ENCODE peak calls at places on chromosomes 12 and 14, in eight cellular contexts. One of them, this sample, is unnamed.

GRCh38 chr12:6292606-6293005 is 17.9 kb upstream of the PLEKHG6 start:
- DNase-seq in neuronal stem cell: no peak
- DNase-seq in CD4-positive, alpha-beta T cell: no peak
- DNase-seq in stomach: no peak
- DNase-seq in activated CD4-positive, alpha-beta T cell treated with anti-CD3 and anti-CD28 coated beads, Interleukin-2, amount 50 U/mL, for 1 hour: no peak
- DNase-seq in dermis blood vessel endothelial cell: no peak
- DNase-seq in NCI-H2081: no peak
- DNase-seq in iPS-NIHi11: no peak
- DNase-seq in this sample: no peak

GRCh38 chr14:77311217-77311616 is 9.5 kb downstream of the POMT2 start:
- DNase-seq in neuronal stem cell: no peak
- DNase-seq in NCI-H2081: no peak
- DNase-seq in iPS-NIHi11: no peak
- DNase-seq in activated CD4-positive, alpha-beta T cell treated with anti-CD3 and anti-CD28 coated beads, Interleukin-2, amount 50 U/mL, for 1 hour: no peak
- DNase-seq in stomach: no peak
- DNase-seq in CD4-positive, alpha-beta T cell: no peak
- DNase-seq in dermis blood vessel endothelial cell: no peak
- DNase-seq in this sample: no peak

GRCh38 chr12:112347521-112347920 is 34.7 kb downstream of the HECTD4 start:
- DNase-seq in CD4-positive, alpha-beta T cell: no peak
- DNase-seq in neuronal stem cell: no peak
- DNase-seq in NCI-H2081: no peak
- DNase-seq in dermis blood vessel endothelial cell: no peak
- DNase-seq in stomach: no peak
- DNase-seq in iPS-NIHi11: no peak
- DNase-seq in activated CD4-positive, alpha-beta T cell treated with anti-CD3 and anti-CD28 coated beads, Interleukin-2, amount 50 U/mL, for 1 hour: no peak
- DNase-seq in this sample: no peak

GRCh38 chr12:26803552-26803951 is 29.4 kb downstream of the ITPR2 start:
- DNase-seq in iPS-NIHi11: peak; percentile 19
- DNase-seq in neuronal stem cell: no peak
- DNase-seq in stomach: no peak
- DNase-seq in dermis blood vessel endothelial cell: no peak
- DNase-seq in activated CD4-positive, alpha-beta T cell treated with anti-CD3 and anti-CD28 coated beads, Interleukin-2, amount 50 U/mL, for 1 hour: no peak
- DNase-seq in NCI-H2081: no peak
- DNase-seq in CD4-positive, alpha-beta T cell: no peak
- DNase-seq in this sample: no peak

GRCh38 chr12:132764231-132764630 is 2.6 kb upstream of the ANKLE2 start:
- DNase-seq in NCI-H2081: no peak
- DNase-seq in activated CD4-positive, alpha-beta T cell treated with anti-CD3 and anti-CD28 coated beads, Interleukin-2, amount 50 U/mL, for 1 hour: no peak
- DNase-seq in neuronal stem cell: no peak
- DNase-seq in iPS-NIHi11: no peak
- DNase-seq in stomach: no peak
- DNase-seq in dermis blood vessel endothelial cell: no peak
- DNase-seq in CD4-positive, alpha-beta T cell: no peak
- DNase-seq in this sample: no peak

GRCh38 chr12:95337176-95337575 is 119.6 kb downstream of the VEZT start:
- DNase-seq in CD4-positive, alpha-beta T cell: no peak
- DNase-seq in NCI-H2081: no peak
- DNase-seq in neuronal stem cell: no peak
- DNase-seq in iPS-NIHi11: no peak
- DNase-seq in dermis blood vessel endothelial cell: no peak
- DNase-seq in activated CD4-positive, alpha-beta T cell treated with anti-CD3 and anti-CD28 coated beads, Interleukin-2, amount 50 U/mL, for 1 hour: no peak
- DNase-seq in stomach: no peak
- DNase-seq in this sample: no peak

GRCh38 chr12:24431872-24432271 is 482.4 kb upstream of the SOX5 start:
- DNase-seq in iPS-NIHi11: no peak
- DNase-seq in dermis blood vessel endothelial cell: no peak
- DNase-seq in stomach: no peak
- DNase-seq in activated CD4-positive, alpha-beta T cell treated with anti-CD3 and anti-CD28 coated beads, Interleukin-2, amount 50 U/mL, for 1 hour: no peak
- DNase-seq in NCI-H2081: no peak
- DNase-seq in neuronal stem cell: no peak
- DNase-seq in CD4-positive, alpha-beta T cell: no peak
- DNase-seq in this sample: no peak

GRCh38 chr14:76715102-76715926 is 46.0 kb upstream of the VASH1 start:
- DNase-seq in NCI-H2081: peak; percentile 22
- DNase-seq in neuronal stem cell: peak; percentile 23
- DNase-seq in dermis blood vessel endothelial cell: peak; percentile 76
- DNase-seq in stomach: no peak
- DNase-seq in CD4-positive, alpha-beta T cell: no peak
- DNase-seq in iPS-NIHi11: no peak
- DNase-seq in activated CD4-positive, alpha-beta T cell treated with anti-CD3 and anti-CD28 coated beads, Interleukin-2, amount 50 U/mL, for 1 hour: no peak
- DNase-seq in this sample: no peak

GRCh38 chr12:106892075-106892474 is 63.6 kb upstream of the TMEM263 start:
- DNase-seq in stomach: no peak
- DNase-seq in neuronal stem cell: no peak
- DNase-seq in activated CD4-positive, alpha-beta T cell treated with anti-CD3 and anti-CD28 coated beads, Interleukin-2, amount 50 U/mL, for 1 hour: no peak
- DNase-seq in NCI-H2081: no peak
- DNase-seq in CD4-positive, alpha-beta T cell: no peak
- DNase-seq in iPS-NIHi11: no peak
- DNase-seq in dermis blood vessel endothelial cell: no peak
- DNase-seq in this sample: no peak

GRCh38 chr14:75563931-75564330 is 14.5 kb upstream of the FLVCR2 start:
- DNase-seq in stomach: no peak
- DNase-seq in NCI-H2081: no peak
- DNase-seq in activated CD4-positive, alpha-beta T cell treated with anti-CD3 and anti-CD28 coated beads, Interleukin-2, amount 50 U/mL, for 1 hour: no peak
- DNase-seq in CD4-positive, alpha-beta T cell: no peak
- DNase-seq in iPS-NIHi11: no peak
- DNase-seq in neuronal stem cell: no peak
- DNase-seq in dermis blood vessel endothelial cell: no peak
- DNase-seq in this sample: no peak

GRCh38 chr12:71771069-71771468 is 16.4 kb downstream of the RAB21 start:
- DNase-seq in NCI-H2081: no peak
- DNase-seq in dermis blood vessel endothelial cell: peak; percentile 43
- DNase-seq in iPS-NIHi11: no peak
- DNase-seq in activated CD4-positive, alpha-beta T cell treated with anti-CD3 and anti-CD28 coated beads, Interleukin-2, amount 50 U/mL, for 1 hour: no peak
- DNase-seq in CD4-positive, alpha-beta T cell: no peak
- DNase-seq in neuronal stem cell: no peak
- DNase-seq in stomach: no peak
- DNase-seq in this sample: no peak

GRCh38 chr12:108313236-108313608 is 25.9 kb downstream of the CMKLR1 start:
- DNase-seq in dermis blood vessel endothelial cell: no peak
- DNase-seq in iPS-NIHi11: no peak
- DNase-seq in CD4-positive, alpha-beta T cell: no peak
- DNase-seq in stomach: no peak
- DNase-seq in activated CD4-positive, alpha-beta T cell treated with anti-CD3 and anti-CD28 coated beads, Interleukin-2, amount 50 U/mL, for 1 hour: no peak
- DNase-seq in neuronal stem cell: no peak
- DNase-seq in NCI-H2081: no peak
- DNase-seq in this sample: no peak

GRCh38 chr12:46073321-46073720 is 82.9 kb upstream of the SCAF11 start:
- DNase-seq in NCI-H2081: no peak
- DNase-seq in iPS-NIHi11: no peak
- DNase-seq in activated CD4-positive, alpha-beta T cell treated with anti-CD3 and anti-CD28 coated beads, Interleukin-2, amount 50 U/mL, for 1 hour: no peak
- DNase-seq in neuronal stem cell: no peak
- DNase-seq in dermis blood vessel endothelial cell: no peak
- DNase-seq in stomach: no peak
- DNase-seq in CD4-positive, alpha-beta T cell: no peak
- DNase-seq in this sample: no peak

GRCh38 chr14:24150993-24151392 is 3.7 kb downstream of the RNF31 start:
- DNase-seq in iPS-NIHi11: no peak
- DNase-seq in NCI-H2081: no peak
- DNase-seq in stomach: no peak
- DNase-seq in dermis blood vessel endothelial cell: no peak
- DNase-seq in activated CD4-positive, alpha-beta T cell treated with anti-CD3 and anti-CD28 coated beads, Interleukin-2, amount 50 U/mL, for 1 hour: no peak
- DNase-seq in CD4-positive, alpha-beta T cell: no peak
- DNase-seq in neuronal stem cell: no peak
- DNase-seq in this sample: no peak

GRCh38 chr14:20427231-20428009 is 8.5 kb downstream of the KLHL33 start:
- DNase-seq in dermis blood vessel endothelial cell: peak; percentile 67
- DNase-seq in iPS-NIHi11: no peak
- DNase-seq in neuronal stem cell: no peak
- DNase-seq in activated CD4-positive, alpha-beta T cell treated with anti-CD3 and anti-CD28 coated beads, Interleukin-2, amount 50 U/mL, for 1 hour: no peak
- DNase-seq in stomach: no peak
- DNase-seq in NCI-H2081: peak; percentile 6
- DNase-seq in CD4-positive, alpha-beta T cell: no peak
- DNase-seq in this sample: no peak

GRCh38 chr14:94052662-94053061 is 26.5 kb downstream of the OTUB2 start:
- DNase-seq in CD4-positive, alpha-beta T cell: no peak
- DNase-seq in stomach: no peak
- DNase-seq in neuronal stem cell: no peak
- DNase-seq in dermis blood vessel endothelial cell: no peak
- DNase-seq in iPS-NIHi11: no peak
- DNase-seq in NCI-H2081: no peak
- DNase-seq in activated CD4-positive, alpha-beta T cell treated with anti-CD3 and anti-CD28 coated beads, Interleukin-2, amount 50 U/mL, for 1 hour: no peak
- DNase-seq in this sample: no peak

GRCh38 chr14:50718949-50719348 is 50.8 kb upstream of the SAV1 start:
- DNase-seq in neuronal stem cell: no peak
- DNase-seq in activated CD4-positive, alpha-beta T cell treated with anti-CD3 and anti-CD28 coated beads, Interleukin-2, amount 50 U/mL, for 1 hour: no peak
- DNase-seq in NCI-H2081: no peak
- DNase-seq in CD4-positive, alpha-beta T cell: no peak
- DNase-seq in stomach: no peak
- DNase-seq in iPS-NIHi11: no peak
- DNase-seq in dermis blood vessel endothelial cell: no peak
- DNase-seq in this sample: no peak

GRCh38 chr14:82009076-82009475 is 475.4 kb upstream of the SEL1L start:
- DNase-seq in neuronal stem cell: no peak
- DNase-seq in iPS-NIHi11: peak; percentile 12
- DNase-seq in activated CD4-positive, alpha-beta T cell treated with anti-CD3 and anti-CD28 coated beads, Interleukin-2, amount 50 U/mL, for 1 hour: no peak
- DNase-seq in NCI-H2081: peak; percentile 49
- DNase-seq in stomach: no peak
- DNase-seq in CD4-positive, alpha-beta T cell: no peak
- DNase-seq in dermis blood vessel endothelial cell: no peak
- DNase-seq in this sample: no peak

GRCh38 chr12:57584690-57585089 is 6.3 kb upstream of the PIP4K2C start:
- DNase-seq in neuronal stem cell: no peak
- DNase-seq in activated CD4-positive, alpha-beta T cell treated with anti-CD3 and anti-CD28 coated beads, Interleukin-2, amount 50 U/mL, for 1 hour: no peak
- DNase-seq in stomach: no peak
- DNase-seq in iPS-NIHi11: no peak
- DNase-seq in dermis blood vessel endothelial cell: no peak
- DNase-seq in CD4-positive, alpha-beta T cell: no peak
- DNase-seq in NCI-H2081: no peak
- DNase-seq in this sample: no peak

GRCh38 chr12:121250359-121250758 is 40.4 kb downstream of the P2RX4 start:
- DNase-seq in iPS-NIHi11: no peak
- DNase-seq in NCI-H2081: no peak
- DNase-seq in neuronal stem cell: no peak
- DNase-seq in activated CD4-positive, alpha-beta T cell treated with anti-CD3 and anti-CD28 coated beads, Interleukin-2, amount 50 U/mL, for 1 hour: no peak
- DNase-seq in CD4-positive, alpha-beta T cell: no peak
- DNase-seq in stomach: no peak
- DNase-seq in dermis blood vessel endothelial cell: no peak
- DNase-seq in this sample: no peak

This sample was measured in hypothalamus.